ENCODE peak calls at places on chromosomes 6 and 20, in five cellular contexts. D is ovary; U is CD4-positive, alpha-beta T cell; A is endothelial cell; G is DND-41. R is an unnamed sample.
A peak's percentile ranks its signal among the peaks of the same experiment; 100 is the strongest.

GRCh38 chr20:15789083-15789482 is 784.2 kb downstream of the KIF16B start:
- DNase-seq in G (no peak), D (no peak), A (no peak), U (no peak), R (no peak)

GRCh38 chr6:123030292-123030691 is 34.3 kb downstream of the CLVS2 start:
- DNase-seq in A (no peak), D (no peak), G (no peak), U (no peak), R (no peak)

GRCh38 chr6:17932362-17932852 is 55.0 kb downstream of the KIF13A start:
- DNase-seq in U (no peak), G (no peak), A (no peak), D (no peak), R (peak; percentile 35)

GRCh38 chr6:5989141-5989723 is 17.5 kb downstream of the NRN1 start:
- DNase-seq in D (no peak), U (no peak), G (no peak), A (no peak), R (no peak)

GRCh38 chr6:82589509-82590206 is 226.0 kb downstream of the TPBG start:
- DNase-seq in D (no peak), A (peak; percentile 18), U (no peak), G (no peak), R (no peak)

GRCh38 chr20:63570281-63571086 is 3.6 kb downstream of the HELZ2 start:
- DNase-seq in D (no peak), A (no peak), G (no peak), U (no peak), R (no peak)

GRCh38 chr6:106103728-106104109 is 17.6 kb downstream of the PRDM1 start:
- DNase-seq in D (no peak), U (peak; percentile 22), G (no peak), A (no peak), R (no peak)

GRCh38 chr6:133301739-133302138 is 60.6 kb downstream of the EYA4 start:
- DNase-seq in D (no peak), U (no peak), G (no peak), A (no peak), R (no peak)

GRCh38 chr20:57136734-57137133 is 129.7 kb downstream of the BMP7 start:
- DNase-seq in A (no peak), G (no peak), U (no peak), D (no peak), R (no peak)

GRCh38 chr6:85810558-85810957 is 167.9 kb upstream of the SYNCRIP start:
- DNase-seq in G (peak; percentile 4), A (no peak), U (no peak), D (no peak), R (no peak)

GRCh38 chr20:64113796-64114355 is 6.5 kb upstream of the NPBWR2 start:
- DNase-seq in U (no peak), D (peak; percentile 17), A (no peak), G (no peak), R (no peak)

GRCh38 chr6:28981833-28982475 is 23.2 kb downstream of the ZNF311 start:
- DNase-seq in G (peak; percentile 76), D (peak; percentile 89), A (peak; percentile 74), U (peak; percentile 50), R (peak; percentile 68)

GRCh38 chr6:164477126-164477525 is 832.3 kb downstream of the C6orf118 start:
- DNase-seq in G (no peak), U (no peak), D (no peak), A (no peak), R (no peak)

GRCh38 chr6:107576852-107577251 is 86.9 kb downstream of the SOBP start:
- DNase-seq in D (no peak), G (no peak), A (no peak), U (no peak), R (no peak)

GRCh38 chr6:121851056-121851455 is 415.6 kb downstream of the GJA1 start:
- DNase-seq in A (peak; percentile 4), D (no peak), G (no peak), U (no peak), R (no peak)

GRCh38 chr20:46523696-46524328 is 10.5 kb upstream of the ZNF334 start:
- DNase-seq in U (no peak), A (no peak), D (no peak), G (peak; percentile 34), R (no peak)

GRCh38 chr20:1371235-1371782 is 21.5 kb downstream of the FKBP1A start:
- DNase-seq in A (no peak), D (no peak), U (no peak), G (no peak), R (no peak)

GRCh38 chr6:104472245-104472644 is 387.5 kb downstream of the HACE1 start:
- DNase-seq in A (no peak), U (no peak), D (no peak), G (no peak), R (no peak)

GRCh38 chr6:139764498-139764986 is 390.1 kb upstream of the CITED2 start:
- DNase-seq in G (no peak), A (no peak), D (no peak), U (no peak), R (no peak)

GRCh38 chr6:101085327-101085726 is 204.2 kb upstream of the ASCC3 start:
- DNase-seq in U (no peak), A (no peak), G (no peak), D (no peak), R (no peak)

GRCh38 chr6:75135447-75135846 is 70.4 kb downstream of the COL12A1 start:
- DNase-seq in G (no peak), U (no peak), D (no peak), A (no peak), R (no peak)

GRCh38 chr6:111417946-111418345 is 65.1 kb downstream of the REV3L start:
- DNase-seq in U (no peak), D (no peak), A (no peak), G (no peak), R (no peak)

GRCh38 chr6:56359201-56359899 is 112.0 kb upstream of the COL21A1 start:
- DNase-seq in A (peak; percentile 67), G (peak; percentile 63), D (no peak), U (peak; percentile 32), R (peak; percentile 18)

GRCh38 chr6:170026272-170027110 is 264.4 kb downstream of the DLL1 start:
- DNase-seq in A (no peak), G (no peak), D (peak; percentile 41), U (no peak), R (peak; percentile 9)

GRCh38 chr20:56322661-56323060 is 36.1 kb upstream of the FAM210B start:
- DNase-seq in G (no peak), U (no peak), A (no peak), D (no peak), R (no peak)

DNA sequence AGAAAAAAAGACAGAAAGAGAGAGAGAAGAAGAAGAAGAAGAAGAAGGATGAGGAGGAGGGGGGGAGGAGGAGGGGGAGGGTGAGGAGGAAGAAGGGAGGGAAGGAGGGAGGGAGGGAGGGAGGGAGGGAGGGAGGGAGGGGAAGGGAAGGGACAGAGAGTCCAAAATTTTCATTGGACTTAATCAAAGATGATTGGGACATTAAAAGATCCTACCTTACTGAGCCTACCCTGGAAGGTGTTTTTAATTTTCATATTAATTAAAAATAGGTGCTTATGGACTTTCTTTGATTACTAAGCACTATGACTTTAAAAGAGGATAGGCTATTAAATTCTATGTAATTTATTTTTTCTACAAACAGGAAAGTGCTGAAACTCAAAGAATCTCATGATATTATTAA is 299.9 kb upstream of the THEMIS start:
- DNase-seq in G (no peak), U (no peak), D (no peak), A (no peak), R (no peak)
- TF ChIP-seq CTCF in G (no peak), U (no peak), D (no peak), A (no peak), R (no peak)

DNA sequence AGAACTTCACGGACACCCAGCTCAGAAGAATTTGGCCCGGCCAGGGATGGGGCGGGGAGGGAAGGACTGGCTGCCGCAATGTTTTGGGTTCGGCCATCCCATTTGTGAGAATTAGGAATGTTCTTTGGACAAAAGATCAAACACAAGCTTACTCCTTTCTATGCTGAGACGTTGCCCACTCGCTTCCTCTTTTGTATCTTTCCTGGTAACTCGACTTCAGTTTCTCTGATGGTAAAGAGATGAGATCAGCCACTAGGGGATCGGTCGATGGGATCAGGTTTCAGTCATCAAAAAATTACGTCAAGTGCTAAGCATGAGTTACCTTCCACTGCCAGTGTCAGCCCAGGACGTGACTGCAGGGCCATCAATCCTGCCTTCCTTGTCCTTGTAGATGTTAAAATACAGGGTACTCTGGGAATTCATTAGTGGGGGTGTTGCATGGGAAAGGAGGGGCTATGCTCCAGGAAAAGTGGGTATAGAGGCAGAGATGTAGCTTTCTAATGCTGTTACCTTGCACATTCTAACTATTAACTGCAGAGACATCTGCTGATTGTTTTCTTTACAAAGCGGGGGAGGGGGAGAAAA is 190.2 kb downstream of the TSHZ2 start:
- DNase-seq in A (peak; percentile 17), G (no peak), U (no peak), D (peak; percentile 81), R (no peak)
- TF ChIP-seq CTCF in A (peak; percentile 44), G (no peak), U (no peak), D (no peak), R (no peak)

GRCh38 chr20:61674688-61675087 is 391.0 kb downstream of the TAF4 start:
- DNase-seq in G (no peak), A (no peak), D (no peak), U (no peak), R (no peak)

GRCh38 chr20:61673152-61673551 is 392.5 kb downstream of the TAF4 start:
- DNase-seq in D (no peak), A (no peak), G (no peak), U (no peak), R (no peak)

GRCh38 chr20:61671559-61671958 is 394.1 kb downstream of the TAF4 start:
- DNase-seq in G (no peak), D (no peak), U (no peak), A (no peak), R (no peak)

GRCh38 chr20:61670274-61670673 is 395.4 kb downstream of the TAF4 start:
- DNase-seq in A (no peak), U (no peak), G (no peak), D (no peak), R (no peak)

DNA sequence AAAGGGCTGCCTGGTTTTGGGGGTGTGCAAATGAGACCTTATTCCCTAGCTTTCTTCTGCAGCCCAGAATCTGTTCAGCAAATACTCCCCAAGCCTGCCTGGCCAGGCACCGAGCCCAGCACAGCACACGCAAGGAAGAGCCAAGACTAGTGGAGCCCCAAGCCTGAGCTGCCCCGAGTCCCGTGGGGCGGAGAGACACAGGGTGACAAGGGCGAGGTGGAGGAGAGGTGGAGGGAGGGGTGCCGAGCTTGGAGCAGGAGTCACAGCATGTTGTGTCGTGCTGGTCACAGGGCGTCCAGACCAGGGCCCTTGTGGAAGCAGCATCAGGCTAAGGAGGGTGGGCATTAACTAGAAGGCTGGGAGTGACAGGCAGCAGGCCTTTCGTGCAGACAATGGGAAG is 391.6 kb downstream of the TAF4 start:
- DNase-seq in A (no peak), G (no peak), D (no peak), U (no peak), R (no peak)
- TF ChIP-seq CTCF in A (no peak), G (no peak), D (no peak), U (no peak), R (no peak)

GRCh38 chr20:48392407-48393310 is 435.1 kb downstream of the PREX1 start:
- DNase-seq in D (no peak), U (no peak), G (no peak), A (no peak), R (no peak)

GRCh38 chr20:48394415-48395081 is 433.3 kb downstream of the PREX1 start:
- DNase-seq in A (no peak), G (no peak), U (no peak), D (no peak), R (no peak)

GRCh38 chr20:48393721-48394120 is 434.1 kb downstream of the PREX1 start:
- DNase-seq in D (no peak), G (no peak), U (no peak), A (no peak), R (no peak)

GRCh38 chr20:48390981-48391380 is 436.8 kb downstream of the PREX1 start:
- DNase-seq in D (no peak), A (no peak), U (no peak), G (no peak), R (no peak)

GRCh38 chr20:48393311-48393685 is 434.5 kb downstream of the PREX1 start:
- DNase-seq in G (no peak), A (no peak), U (no peak), D (no peak), R (no peak)
- TF ChIP-seq CTCF in G (no peak), A (no peak), U (no peak), D (no peak), R (no peak)